ENCODE peak calls at places on chromosomes 1 and 21, in ten cellular contexts. Y is aorta; G is CD4-positive, CD25-positive, alpha-beta regulatory T cell; J is kidney epithelial cell; L is left lung; A is PC-9; I is uterus; V is esophagus squamous epithelium; B is stomach; F is colonic mucosa. P is an unnamed sample.

GRCh38 chr21:38643404-38644023 is 145.2 kb upstream of the ERG start:
- DNase-seq in V (no peak), L (no peak), Y (no peak), A (no peak), I (no peak), F (no peak), G (no peak), J (no peak), B (no peak), P (no peak)

GRCh38 chr1:6703016-6703415 is 1.4 kb upstream of the DNAJC11 start:
- DNase-seq in G (no peak), L (no peak), B (no peak), J (no peak), V (no peak), I (no peak), A (no peak), F (no peak), Y (no peak), P (no peak)

GRCh38 chr1:201206152-201206551 is 15.5 kb downstream of the IGFN1 start:
- DNase-seq in J (no peak), I (no peak), G (no peak), A (no peak), F (no peak), Y (no peak), B (no peak), L (peak; percentile 38), V (no peak), P (no peak)

GRCh38 chr1:35269190-35269988 is 880 bp downstream of the ZMYM4 start:
- DNase-seq in G (no peak), J (no peak), B (no peak), F (peak; percentile 21), I (no peak), L (no peak), Y (no peak), A (no peak), V (no peak), P (no peak)

GRCh38 chr1:202812176-202813026 is 1.6 kb downstream of the PCAT6 start:
- DNase-seq in B (no peak), A (peak; percentile 80), V (no peak), I (no peak), J (no peak), G (no peak), F (peak; percentile 69), Y (no peak), L (no peak), P (no peak)

GRCh38 chr1:35184495-35185199 is 8.3 kb downstream of the SFPQ start:
- DNase-seq in L (no peak), F (no peak), B (no peak), J (no peak), V (no peak), Y (no peak), G (no peak), I (no peak), A (no peak), P (no peak)

GRCh38 chr1:58249729-58250586 is 296.6 kb downstream of the OMA1 start:
- DNase-seq in B (no peak), Y (no peak), I (peak; percentile 20), F (no peak), J (no peak), V (no peak), A (no peak), G (no peak), L (peak; percentile 77), P (no peak)

GRCh38 chr1:207321790-207322530 is 482 bp downstream of the CD55 start:
- DNase-seq in G (no peak), Y (no peak), I (no peak), J (no peak), L (no peak), F (no peak), A (no peak), B (no peak), V (no peak), P (no peak)

GRCh38 chr1:150551049-150551783 is 2.0 kb downstream of the ADAMTSL4 start:
- DNase-seq in Y (peak; percentile 76), G (no peak), L (no peak), I (no peak), A (no peak), J (no peak), V (no peak), F (no peak), B (no peak), P (no peak)

GRCh38 chr1:13754003-13754402 is 54.0 kb downstream of the PRDM2 start:
- DNase-seq in Y (no peak), B (no peak), A (no peak), I (no peak), F (no peak), J (no peak), V (no peak), G (no peak), L (no peak), P (no peak)

GRCh38 chr21:34534522-34534921 is 22.5 kb upstream of the KCNE1 start:
- DNase-seq in A (peak; percentile 41), V (no peak), Y (no peak), J (no peak), F (no peak), I (no peak), L (no peak), G (no peak), B (no peak), P (no peak)

GRCh38 chr1:54054438-54054749 is 986 bp downstream of the TCEANC2 start:
- DNase-seq in L (no peak), B (no peak), G (no peak), A (no peak), V (no peak), F (no peak), J (no peak), I (no peak), Y (no peak), P (no peak)

GRCh38 chr1:50972766-50973165 is 2.7 kb downstream of the CDKN2C start:
- DNase-seq in I (no peak), F (no peak), B (no peak), G (no peak), L (no peak), A (no peak), J (no peak), Y (no peak), V (no peak), P (no peak)

GRCh38 chr1:50975436-50975835 is 5.4 kb downstream of the CDKN2C start:
- DNase-seq in I (no peak), J (no peak), B (no peak), L (no peak), G (no peak), V (no peak), F (no peak), Y (no peak), A (no peak), P (no peak)

GRCh38 chr1:50973255-50973654 is 3.2 kb downstream of the CDKN2C start:
- DNase-seq in A (no peak), L (no peak), Y (no peak), I (no peak), F (no peak), V (no peak), G (no peak), J (no peak), B (no peak), P (no peak)

GRCh38 chr1:50974618-50974935 is 4.5 kb downstream of the CDKN2C start:
- DNase-seq in V (no peak), J (no peak), A (no peak), G (no peak), Y (no peak), I (no peak), F (no peak), L (no peak), B (no peak), P (no peak)

DNA sequence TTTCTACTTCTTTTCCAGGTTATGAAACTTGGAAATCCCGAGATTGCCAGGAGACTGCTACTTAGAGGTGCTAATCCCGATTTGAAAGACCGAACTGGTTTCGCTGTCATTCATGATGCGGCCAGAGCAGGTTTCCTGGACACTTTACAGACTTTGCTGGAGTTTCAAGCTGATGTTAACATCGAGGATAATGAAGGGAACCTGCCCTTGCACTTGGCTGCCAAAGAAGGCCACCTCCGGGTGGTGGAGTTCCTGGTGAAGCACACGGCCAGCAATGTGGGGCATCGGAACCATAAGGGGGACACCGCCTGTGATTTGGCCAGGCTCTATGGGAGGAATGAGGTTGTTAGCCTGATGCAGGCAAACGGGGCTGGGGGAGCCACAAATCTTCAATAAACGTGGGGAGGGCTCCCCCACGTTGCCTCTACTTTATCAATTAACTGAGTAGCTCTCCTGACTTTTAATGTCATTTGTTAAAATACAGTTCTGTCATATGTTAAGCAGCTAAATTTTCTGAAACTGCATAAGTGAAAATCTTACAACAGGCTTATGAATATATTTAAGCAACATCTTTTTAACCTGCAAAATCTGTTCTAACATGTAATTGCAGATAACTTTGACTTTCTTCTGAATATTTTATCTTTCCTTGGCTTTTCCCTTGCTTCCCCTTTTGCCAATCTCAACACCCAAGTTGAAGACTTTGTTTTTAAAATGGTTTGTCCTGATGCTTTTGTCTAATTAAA is 4.0 kb downstream of the CDKN2C start:
- DNase-seq in G (no peak), Y (no peak), A (no peak), F (no peak), J (no peak), L (no peak), B (no peak), V (no peak), I (no peak), P (no peak)
- H3K36me3 ChIP-seq in G (no peaks in the 10 kb centered on the region), Y (no peaks in the 10 kb centered on the region), A (no peaks in the 10 kb centered on the region), F (no peaks in the 10 kb centered on the region), J (no peaks in the 10 kb centered on the region), L (no peaks in the 10 kb centered on the region), B (no peaks in the 10 kb centered on the region), V (no peaks in the 10 kb centered on the region), I (no peaks in the 10 kb centered on the region), P (no peaks in the 10 kb centered on the region)

GRCh38 chr1:168362991-168363390 is 82.3 kb downstream of the TBX19 start:
- DNase-seq in A (no peak), V (no peak), Y (no peak), G (peak; percentile 25), J (no peak), I (no peak), L (no peak), B (no peak), F (no peak), P (no peak)
- H3K36me3 ChIP-seq in A (no peaks in the 10 kb centered on the region), V (no peaks in the 10 kb centered on the region), Y (no peaks in the 10 kb centered on the region), G (no peaks in the 10 kb centered on the region), J (no peaks in the 10 kb centered on the region), I (no peaks in the 10 kb centered on the region), L (no peaks in the 10 kb centered on the region), B (no peaks in the 10 kb centered on the region), F (no peaks in the 10 kb centered on the region), P (no peaks in the 10 kb centered on the region)

DNA sequence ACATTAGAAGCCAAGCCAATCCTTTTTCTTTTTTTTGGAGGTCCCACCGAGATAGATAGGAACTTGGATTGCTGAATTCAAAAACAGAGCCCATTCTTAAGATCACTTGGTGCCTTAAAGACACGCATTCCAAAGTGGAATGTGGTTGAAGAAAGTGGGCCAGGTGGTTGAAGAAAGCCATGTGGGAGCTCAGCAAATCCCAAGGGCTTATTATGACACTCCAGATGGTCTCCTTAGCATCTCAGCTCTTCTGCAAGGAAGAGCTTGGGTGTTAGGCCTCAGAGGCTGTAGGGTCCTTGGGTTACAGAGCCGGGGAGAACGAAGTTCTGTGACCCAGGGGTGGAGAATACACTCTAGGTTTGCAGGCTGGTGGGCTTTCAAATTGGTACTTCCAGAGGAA is 13.5 kb downstream of the TOR3A start:
- DNase-seq in G (no peak), L (no peak), I (no peak), Y (no peak), J (no peak), B (no peak), V (no peak), F (no peak), A (no peak), P (no peak)
- H3K36me3 ChIP-seq in G (peaks cover 58% of the 10 kb centered on the region), L (peaks cover 85% of the 10 kb centered on the region), I (no peaks in the 10 kb centered on the region), Y (peaks cover 4% of the 10 kb centered on the region), J (peaks cover 4% of the 10 kb centered on the region), B (peaks cover 90% of the 10 kb centered on the region), V (peaks cover 79% of the 10 kb centered on the region), F (peaks cover 5% of the 10 kb centered on the region), A (peaks cover 22% of the 10 kb centered on the region), P (peaks cover 25% of the 10 kb centered on the region)

GRCh38 chr1:155801149-155801548 is 55.9 kb downstream of the GON4L start:
- DNase-seq in F (no peak), L (no peak), G (no peak), Y (no peak), I (no peak), V (no peak), J (no peak), B (no peak), A (no peak), P (no peak)
- H3K36me3 ChIP-seq in F (no peaks in the 10 kb centered on the region), L (peaks cover 92% of the 10 kb centered on the region), G (peaks cover 64% of the 10 kb centered on the region), Y (peaks cover 4% of the 10 kb centered on the region), I (no peaks in the 10 kb centered on the region), V (peaks cover 96% of the 10 kb centered on the region), J (no peaks in the 10 kb centered on the region), B (peaks cover 92% of the 10 kb centered on the region), A (peaks cover 22% of the 10 kb centered on the region), P (peaks cover 45% of the 10 kb centered on the region)

P was measured in right atrium auricular region.